ENCODE peak calls at places on chromosome 3, in eight cellular contexts. One of them, this sample, is unnamed.

GRCh38 chr3:78497025-78497424 is 1270.8 kb downstream of the ROBO1 start:
- DNase-seq in uterus: no peak
- DNase-seq in activated CD4-positive, CD25-positive, alpha-beta regulatory T cell: no peak
- DNase-seq in body of pancreas: peak
- DNase-seq in HTR-8/SVneo: no peak
- DNase-seq in neural crest cell: no peak
- DNase-seq in NCI-H2029: peak
- DNase-seq in Daoy: no peak
- DNase-seq in this sample: no peak

GRCh38 chr3:33144433-33144832 is 30.6 kb downstream of the CRTAP start:
- DNase-seq in activated CD4-positive, CD25-positive, alpha-beta regulatory T cell: peak
- DNase-seq in neural crest cell: no peak
- DNase-seq in uterus: no peak
- DNase-seq in NCI-H2029: no peak
- DNase-seq in Daoy: peak
- DNase-seq in body of pancreas: peak
- DNase-seq in HTR-8/SVneo: no peak
- DNase-seq in this sample: peak

GRCh38 chr3:56833031-56833430 is 31.3 kb upstream of the ARHGEF3 start:
- DNase-seq in NCI-H2029: no peak
- DNase-seq in neural crest cell: no peak
- DNase-seq in body of pancreas: no peak
- DNase-seq in HTR-8/SVneo: no peak
- DNase-seq in Daoy: no peak
- DNase-seq in activated CD4-positive, CD25-positive, alpha-beta regulatory T cell: no peak
- DNase-seq in uterus: no peak
- DNase-seq in this sample: no peak

GRCh38 chr3:134985841-134986520 is 190.9 kb downstream of the EPHB1 start:
- DNase-seq in Daoy: peak
- DNase-seq in HTR-8/SVneo: no peak
- DNase-seq in neural crest cell: no peak
- DNase-seq in uterus: no peak
- DNase-seq in activated CD4-positive, CD25-positive, alpha-beta regulatory T cell: no peak
- DNase-seq in body of pancreas: no peak
- DNase-seq in NCI-H2029: no peak
- DNase-seq in this sample: no peak

GRCh38 chr3:21390856-21391255 is 360.2 kb downstream of the ZNF385D start:
- DNase-seq in Daoy: no peak
- DNase-seq in activated CD4-positive, CD25-positive, alpha-beta regulatory T cell: no peak
- DNase-seq in NCI-H2029: no peak
- DNase-seq in HTR-8/SVneo: no peak
- DNase-seq in uterus: no peak
- DNase-seq in neural crest cell: no peak
- DNase-seq in body of pancreas: no peak
- DNase-seq in this sample: no peak

GRCh38 chr3:120559228-120560061 is 36.7 kb upstream of the NDUFB4 start:
- DNase-seq in HTR-8/SVneo: peak
- DNase-seq in neural crest cell: peak
- DNase-seq in NCI-H2029: peak
- DNase-seq in body of pancreas: no peak
- DNase-seq in activated CD4-positive, CD25-positive, alpha-beta regulatory T cell: no peak
- DNase-seq in uterus: no peak
- DNase-seq in Daoy: peak
- DNase-seq in this sample: peak

GRCh38 chr3:23129817-23130216 is 73.3 kb upstream of the UBE2E2 start:
- DNase-seq in Daoy: peak
- DNase-seq in neural crest cell: no peak
- DNase-seq in body of pancreas: no peak
- DNase-seq in activated CD4-positive, CD25-positive, alpha-beta regulatory T cell: no peak
- DNase-seq in HTR-8/SVneo: no peak
- DNase-seq in NCI-H2029: peak
- DNase-seq in uterus: no peak
- DNase-seq in this sample: no peak

GRCh38 chr3:48739955-48740823 is 23.2 kb upstream of the IP6K2 start:
- DNase-seq in Daoy: peak
- DNase-seq in activated CD4-positive, CD25-positive, alpha-beta regulatory T cell: peak
- DNase-seq in HTR-8/SVneo: peak
- DNase-seq in uterus: peak
- DNase-seq in NCI-H2029: no peak
- DNase-seq in neural crest cell: peak
- DNase-seq in body of pancreas: peak
- DNase-seq in this sample: peak

GRCh38 chr3:138348950-138349739 is 766 bp downstream of the MRAS start:
- DNase-seq in activated CD4-positive, CD25-positive, alpha-beta regulatory T cell: no peak
- DNase-seq in body of pancreas: peak
- DNase-seq in uterus: peak
- DNase-seq in Daoy: peak
- DNase-seq in NCI-H2029: no peak
- DNase-seq in HTR-8/SVneo: no peak
- DNase-seq in neural crest cell: peak
- DNase-seq in this sample: no peak

GRCh38 chr3:65636326-65636725 is 402.4 kb downstream of the MAGI1 start:
- DNase-seq in neural crest cell: no peak
- DNase-seq in body of pancreas: no peak
- DNase-seq in HTR-8/SVneo: no peak
- DNase-seq in NCI-H2029: no peak
- DNase-seq in uterus: no peak
- DNase-seq in activated CD4-positive, CD25-positive, alpha-beta regulatory T cell: no peak
- DNase-seq in Daoy: no peak
- DNase-seq in this sample: peak

GRCh38 chr3:177195941-177196472 is 1.3 kb downstream of the TBL1XR1 start:
- DNase-seq in HTR-8/SVneo: no peak
- DNase-seq in body of pancreas: peak
- DNase-seq in neural crest cell: no peak
- DNase-seq in NCI-H2029: no peak
- DNase-seq in activated CD4-positive, CD25-positive, alpha-beta regulatory T cell: no peak
- DNase-seq in Daoy: peak
- DNase-seq in uterus: no peak
- DNase-seq in this sample: no peak

GRCh38 chr3:104032283-104032682 is 1334.4 kb upstream of the ALCAM start:
- DNase-seq in body of pancreas: no peak
- DNase-seq in activated CD4-positive, CD25-positive, alpha-beta regulatory T cell: no peak
- DNase-seq in HTR-8/SVneo: peak
- DNase-seq in Daoy: no peak
- DNase-seq in uterus: no peak
- DNase-seq in NCI-H2029: no peak
- DNase-seq in neural crest cell: no peak
- DNase-seq in this sample: no peak

GRCh38 chr3:62210016-62210415 is 163.3 kb downstream of the FEZF2 start:
- DNase-seq in neural crest cell: no peak
- DNase-seq in body of pancreas: no peak
- DNase-seq in Daoy: no peak
- DNase-seq in NCI-H2029: no peak
- DNase-seq in activated CD4-positive, CD25-positive, alpha-beta regulatory T cell: no peak
- DNase-seq in uterus: no peak
- DNase-seq in HTR-8/SVneo: no peak
- DNase-seq in this sample: no peak

GRCh38 chr3:63043631-63044030 is 168.4 kb upstream of the CADPS start:
- DNase-seq in uterus: no peak
- DNase-seq in body of pancreas: no peak
- DNase-seq in activated CD4-positive, CD25-positive, alpha-beta regulatory T cell: no peak
- DNase-seq in NCI-H2029: peak
- DNase-seq in neural crest cell: no peak
- DNase-seq in Daoy: peak
- DNase-seq in HTR-8/SVneo: no peak
- DNase-seq in this sample: no peak

GRCh38 chr3:111737712-111738097 is 121.4 kb upstream of the PHLDB2 start:
- DNase-seq in activated CD4-positive, CD25-positive, alpha-beta regulatory T cell: no peak
- DNase-seq in uterus: peak
- DNase-seq in Daoy: peak
- DNase-seq in body of pancreas: peak
- DNase-seq in HTR-8/SVneo: no peak
- DNase-seq in neural crest cell: no peak
- DNase-seq in NCI-H2029: peak
- DNase-seq in this sample: no peak

GRCh38 chr3:180420804-180421203 is 181.2 kb upstream of the TTC14 start:
- DNase-seq in neural crest cell: no peak
- DNase-seq in uterus: no peak
- DNase-seq in NCI-H2029: no peak
- DNase-seq in activated CD4-positive, CD25-positive, alpha-beta regulatory T cell: no peak
- DNase-seq in HTR-8/SVneo: no peak
- DNase-seq in body of pancreas: no peak
- DNase-seq in Daoy: no peak
- DNase-seq in this sample: no peak

GRCh38 chr3:61580982-61581654 is 19.7 kb downstream of the PTPRG start:
- DNase-seq in Daoy: no peak
- DNase-seq in neural crest cell: no peak
- DNase-seq in activated CD4-positive, CD25-positive, alpha-beta regulatory T cell: no peak
- DNase-seq in HTR-8/SVneo: no peak
- DNase-seq in body of pancreas: no peak
- DNase-seq in uterus: no peak
- DNase-seq in NCI-H2029: no peak
- DNase-seq in this sample: no peak

GRCh38 chr3:49805367-49805782 is 2.3 kb downstream of the INKA1 start:
- DNase-seq in activated CD4-positive, CD25-positive, alpha-beta regulatory T cell: no peak
- DNase-seq in neural crest cell: no peak
- DNase-seq in NCI-H2029: peak
- DNase-seq in Daoy: no peak
- DNase-seq in body of pancreas: peak
- DNase-seq in HTR-8/SVneo: no peak
- DNase-seq in uterus: peak
- DNase-seq in this sample: peak

GRCh38 chr3:11832964-11833621 is 13.6 kb downstream of the TAMM41 start:
- DNase-seq in neural crest cell: no peak
- DNase-seq in HTR-8/SVneo: no peak
- DNase-seq in Daoy: no peak
- DNase-seq in activated CD4-positive, CD25-positive, alpha-beta regulatory T cell: no peak
- DNase-seq in NCI-H2029: no peak
- DNase-seq in uterus: no peak
- DNase-seq in body of pancreas: peak
- DNase-seq in this sample: no peak

GRCh38 chr3:15645740-15646490 is 44.4 kb downstream of the BTD start:
- DNase-seq in HTR-8/SVneo: peak
- DNase-seq in body of pancreas: no peak
- DNase-seq in neural crest cell: no peak
- DNase-seq in activated CD4-positive, CD25-positive, alpha-beta regulatory T cell: no peak
- DNase-seq in NCI-H2029: no peak
- DNase-seq in uterus: peak
- DNase-seq in Daoy: peak
- DNase-seq in this sample: peak